ENCODE peak calls at places on chromosome 6, in six cellular contexts. K is NCI-H774, O is fibroblast of the conjunctiva, B is smooth muscle cell of the brain vasculature, E is retinal pigment epithelial cell, M is NCI-H1105 treated with DMSO at 0.1 percent for 48 hours. R is an unnamed sample.

GRCh38 chr6:88165877-88166492 is at the start of gene CNR1:
- DNase-seq in K (peak; percentile 67), O (peak; percentile 34), B (no peak), E (no peak), M (peak; percentile 68), R (no peak)

GRCh38 chr6:127918506-127919427 is 17.9 kb upstream of the THEMIS start:
- DNase-seq in K (no peak), O (no peak), B (no peak), E (no peak), M (no peak), R (no peak)

GRCh38 chr6:116217069-116217468 is 36.8 kb downstream of the TSPYL4 start:
- DNase-seq in K (peak; percentile 35), O (peak; percentile 21), B (no peak), E (no peak), M (peak; percentile 16), R (no peak)

GRCh38 chr6:71364910-71365542 is 76.4 kb downstream of the OGFRL1 start:
- DNase-seq in K (no peak), O (no peak), B (no peak), E (peak; percentile 59), M (no peak), R (no peak)

GRCh38 chr6:166707045-166707444 is 80.0 kb upstream of the RPS6KA2 start:
- DNase-seq in K (peak; percentile 80), O (no peak), B (no peak), E (no peak), M (no peak), R (no peak)

GRCh38 chr6:168129292-168130167 is 50.5 kb upstream of the FRMD1 start:
- DNase-seq in K (no peak), O (no peak), B (no peak), E (no peak), M (no peak), R (no peak)

GRCh38 chr6:47722178-47722577 is 23.8 kb downstream of the ADGRF4 start:
- DNase-seq in K (no peak), O (no peak), B (no peak), E (no peak), M (no peak), R (no peak)

GRCh38 chr6:14333556-14334305 is 216.2 kb downstream of the CD83 start:
- DNase-seq in K (no peak), O (no peak), B (no peak), E (no peak), M (no peak), R (no peak)

GRCh38 chr6:4804095-4804494 is 27.9 kb downstream of the CDYL start:
- DNase-seq in K (no peak), O (no peak), B (no peak), E (no peak), M (no peak), R (no peak)

GRCh38 chr6:3509326-3509725 is 52.5 kb upstream of the SLC22A23 start:
- DNase-seq in K (no peak), O (no peak), B (no peak), E (no peak), M (no peak), R (no peak)

GRCh38 chr6:168575346-168576098 is 134.5 kb downstream of the SMOC2 start:
- DNase-seq in K (no peak), O (no peak), B (no peak), E (no peak), M (no peak), R (no peak)

GRCh38 chr6:74574794-74575193 is 631.1 kb downstream of the COL12A1 start:
- DNase-seq in K (no peak), O (no peak), B (no peak), E (no peak), M (peak; percentile 27), R (no peak)

GRCh38 chr6:90610671-90611542 is 24.0 kb upstream of the MAP3K7 start:
- DNase-seq in K (no peak), O (no peak), B (no peak), E (no peak), M (peak; percentile 61), R (no peak)

GRCh38 chr6:71457883-71458282 is 169.3 kb downstream of the OGFRL1 start:
- DNase-seq in K (no peak), O (no peak), B (no peak), E (no peak), M (no peak), R (no peak)

GRCh38 chr6:33118525-33119123 is 42.8 kb downstream of the HLA-DPB1 start:
- DNase-seq in K (peak; percentile 40), O (peak; percentile 22), B (peak; percentile 15), E (no peak), M (peak; percentile 64), R (no peak)

GRCh38 chr6:28401172-28401571 is 1.6 kb upstream of the ZSCAN12 start:
- DNase-seq in K (no peak), O (peak; percentile 18), B (no peak), E (no peak), M (no peak), R (no peak)

GRCh38 chr6:22770042-22770441 is 200.7 kb downstream of the HDGFL1 start:
- DNase-seq in K (no peak), O (no peak), B (no peak), E (no peak), M (no peak), R (no peak)

GRCh38 chr6:111580826-111581505 is 24.7 kb downstream of the TRAF3IP2 start:
- DNase-seq in K (no peak), O (peak; percentile 60), B (no peak), E (no peak), M (no peak), R (no peak)

GRCh38 chr6:90159452-90159851 is 137.2 kb downstream of the BACH2 start:
- DNase-seq in K (no peak), O (no peak), B (no peak), E (no peak), M (no peak), R (no peak)

GRCh38 chr6:10369896-10370295 is 45.0 kb downstream of the TFAP2A start:
- DNase-seq in K (no peak), O (peak; percentile 5), B (no peak), E (no peak), M (no peak), R (no peak)

GRCh38 chr6:27091661-27092315 is 155.7 kb upstream of the PRSS16 start:
- DNase-seq in K (no peak), O (peak; percentile 74), B (peak; percentile 29), E (no peak), M (no peak), R (peak; percentile 30)

GRCh38 chr6:107731422-107732319 is 92.4 kb downstream of the SCML4 start:
- DNase-seq in K (no peak), O (no peak), B (no peak), E (no peak), M (no peak), R (no peak)

GRCh38 chr6:144353871-144354314 is 68.8 kb downstream of the UTRN start:
- DNase-seq in K (no peak), O (no peak), B (no peak), E (no peak), M (no peak), R (no peak)

GRCh38 chr6:43668151-43669028 is 19.2 kb downstream of the MRPS18A start:
- DNase-seq in K (peak; percentile 74), O (peak; percentile 30), B (no peak), E (no peak), M (peak; percentile 68), R (no peak)

GRCh38 chr6:45156075-45156474 is 172.1 kb upstream of the RUNX2 start:
- DNase-seq in K (no peak), O (no peak), B (no peak), E (no peak), M (no peak), R (no peak)

GRCh38 chr6:160106701-160107100 is 14.9 kb upstream of the SLC22A1 start:
- DNase-seq in K (no peak), O (no peak), B (no peak), E (no peak), M (no peak), R (no peak)

GRCh38 chr6:163711615-163712568 is 297.4 kb downstream of the QKI start:
- DNase-seq in K (no peak), O (peak; percentile 90), B (no peak), E (no peak), M (no peak), R (no peak)

GRCh38 chr6:39086294-39086693 is 28.7 kb downstream of the SAYSD1 start:
- DNase-seq in K (no peak), O (no peak), B (no peak), E (no peak), M (no peak), R (no peak)

GRCh38 chr6:42292002-42292735 is 74.5 kb upstream of the MRPS10 start:
- DNase-seq in K (no peak), O (peak; percentile 46), B (no peak), E (peak; percentile 37), M (no peak), R (peak; percentile 74)

GRCh38 chr6:16762547-16763477 is 1.6 kb upstream of the ATXN1 start:
- DNase-seq in K (peak; percentile 17), O (peak; percentile 73), B (no peak), E (peak; percentile 54), M (peak; percentile 67), R (no peak)

GRCh38 chr6:50449128-50449527 is 264.2 kb upstream of the TFAP2D start:
- DNase-seq in K (no peak), O (no peak), B (no peak), E (no peak), M (no peak), R (no peak)

GRCh38 chr6:68778356-68779020 is 143.4 kb downstream of the ADGRB3 start:
- DNase-seq in K (peak; percentile 36), O (peak; percentile 44), B (no peak), E (peak; percentile 16), M (peak; percentile 77), R (no peak)

GRCh38 chr6:140364916-140365315 is 990.5 kb upstream of the CITED2 start:
- DNase-seq in K (no peak), O (no peak), B (no peak), E (no peak), M (no peak), R (no peak)

R was measured in epithelial cell of proximal tubule.